ENCODE peak calls at places on chromosome 19, in ten cellular contexts. I is PC-9, O is GM06990, N is ACHN, Z is non-pigmented ciliary epithelial cell, Y is COLO829, F is heart left ventricle, L is ascending aorta, R is hippocampal formation, D is tibial nerve. J is an unnamed sample.

GRCh38 chr19:2097330-2098327 is 914 bp downstream of the IZUMO4 start:
- DNase-seq in Y (no peak), N (peak; percentile 3), D (no peak), L (no peak), R (no peak), Z (no peak), I (no peak), O (no peak), F (no peak), J (peak; percentile 48)

GRCh38 chr19:4103073-4103418 is 20.9 kb downstream of the MAP2K2 start:
- DNase-seq in Z (no peak), Y (no peak), R (no peak), N (no peak), F (no peak), L (no peak), I (no peak), D (no peak), O (no peak), J (no peak)

GRCh38 chr19:45670670-45671453 is 2.8 kb downstream of the GIPR start:
- DNase-seq in I (peak; percentile 81), O (peak; percentile 90), L (no peak), N (peak; percentile 61), D (no peak), F (peak; percentile 75), Y (peak; percentile 96), Z (no peak), R (peak; percentile 83), J (peak; percentile 75)

GRCh38 chr19:47228937-47229673 is 1.9 kb downstream of the BBC3 start:
- DNase-seq in Z (no peak), I (peak; percentile 38), D (peak; percentile 34), Y (no peak), L (no peak), R (peak; percentile 32), N (no peak), O (peak; percentile 38), F (no peak), J (no peak)

GRCh38 chr19:12994701-12995595 is at the start of gene NFIX:
- DNase-seq in O (no peak), F (peak; percentile 73), I (no peak), Y (no peak), L (no peak), R (no peak), Z (no peak), N (peak; percentile 60), D (peak; percentile 56), J (peak; percentile 58)

GRCh38 chr19:39405930-39406655 is 554 bp upstream of the ZFP36 start:
- DNase-seq in Z (no peak), N (no peak), F (no peak), R (no peak), Y (no peak), D (peak; percentile 82), L (no peak), O (no peak), I (peak; percentile 27), J (no peak)

GRCh38 chr19:29302002-29302928 is 89.3 kb upstream of the UQCRFS1 start:
- DNase-seq in R (no peak), Z (no peak), D (no peak), I (no peak), N (no peak), Y (no peak), O (no peak), L (no peak), F (no peak), J (no peak)

GRCh38 chr19:52640916-52641315 is 2.8 kb upstream of the ZNF83 start:
- DNase-seq in O (peak; percentile 12), L (no peak), Y (no peak), N (no peak), I (no peak), F (no peak), Z (no peak), D (no peak), R (no peak), J (no peak)

GRCh38 chr19:13095393-13095784 is 7.3 kb downstream of the LYL1 start:
- DNase-seq in N (no peak), I (no peak), R (no peak), D (no peak), Y (no peak), F (no peak), Z (no peak), L (no peak), O (peak; percentile 50), J (no peak)

GRCh38 chr19:18507021-18507726 is 14.7 kb downstream of the ELL start:
- DNase-seq in I (no peak), Y (no peak), F (peak; percentile 88), N (no peak), R (no peak), Z (no peak), D (no peak), L (no peak), O (no peak), J (peak; percentile 68)

GRCh38 chr19:19214892-19215291 is 3.1 kb downstream of the NCAN start:
- DNase-seq in Z (no peak), R (no peak), O (no peak), L (no peak), F (no peak), I (no peak), Y (no peak), D (no peak), N (peak; percentile 61), J (no peak)

GRCh38 chr19:2209408-2209807 is 26.7 kb downstream of the PLEKHJ1 start:
- DNase-seq in Z (no peak), R (no peak), F (no peak), Y (no peak), O (no peak), N (no peak), I (no peak), D (no peak), L (no peak), J (no peak)

GRCh38 chr19:13066231-13066630 is 36.4 kb downstream of the LYL1 start:
- DNase-seq in D (no peak), Z (no peak), N (no peak), Y (no peak), R (no peak), I (no peak), F (no peak), L (no peak), O (no peak), J (no peak)

GRCh38 chr19:7104783-7105447 is 35.4 kb downstream of the ZNF557 start:
- DNase-seq in Z (no peak), N (no peak), O (no peak), I (no peak), R (peak; percentile 14), D (no peak), L (no peak), F (no peak), Y (no peak), J (peak; percentile 42)

GRCh38 chr19:923551-924211 is 2.2 kb upstream of the ARID3A start:
- DNase-seq in F (no peak), N (no peak), O (peak; percentile 3), Z (no peak), L (no peak), Y (no peak), I (no peak), D (no peak), R (no peak), J (peak; percentile 26)

GRCh38 chr19:9836021-9836420 is 903 bp downstream of the PIN1 start:
- DNase-seq in I (no peak), Z (no peak), N (peak; percentile 34), O (no peak), L (no peak), F (no peak), D (no peak), R (no peak), Y (no peak), J (no peak)

GRCh38 chr19:53953383-53953782 is 9.4 kb upstream of the CACNG8 start:
- DNase-seq in L (no peak), Z (no peak), I (no peak), Y (no peak), N (no peak), D (no peak), R (no peak), F (no peak), O (no peak), J (no peak)

GRCh38 chr19:3549816-3550215 is 7.6 kb downstream of the MFSD12 start:
- DNase-seq in O (no peak), R (no peak), Y (no peak), Z (no peak), D (no peak), L (no peak), N (no peak), F (no peak), I (no peak), J (no peak)

GRCh38 chr19:4986056-4986455 is 17.1 kb downstream of the KDM4B start:
- DNase-seq in O (no peak), Y (no peak), F (no peak), R (no peak), Z (no peak), D (no peak), I (no peak), N (no peak), L (no peak), J (no peak)

GRCh38 chr19:27964165-27964564 is 1248.8 kb downstream of the UQCRFS1 start:
- DNase-seq in Y (no peak), I (no peak), N (no peak), R (no peak), Z (no peak), D (no peak), F (no peak), L (no peak), O (no peak), J (no peak)

J was measured in adrenal gland.